ENCODE peak calls at places on chromosome 12, in six cellular contexts. U, E, G, L, Z and O are unnamed samples.

GRCh38 chr12:46942579-46942978 is 116.8 kb upstream of the SLC38A4 start:
- DNase-seq in L (no peak), E (no peak), G (no peak), Z (no peak), U (peak), O (no peak)

GRCh38 chr12:25591132-25591531 is 38.0 kb upstream of the LMNTD1 start:
- DNase-seq in L (no peak), G (no peak), E (no peak), Z (no peak), U (no peak), O (no peak)

GRCh38 chr12:132478845-132479244 is 11.1 kb upstream of the FBRSL1 start:
- DNase-seq in E (no peak), G (no peak), U (no peak), Z (no peak), L (no peak), O (no peak)

GRCh38 chr12:81518638-81519037 is 240.5 kb downstream of the PPFIA2 start:
- DNase-seq in U (no peak), G (no peak), Z (no peak), L (no peak), E (no peak), O (no peak)

GRCh38 chr12:72011374-72011773 is 72.7 kb downstream of the TPH2 start:
- DNase-seq in G (no peak), Z (no peak), U (no peak), L (no peak), E (no peak), O (no peak)

GRCh38 chr12:108172033-108172432 is 42.9 kb downstream of the WSCD2 start:
- DNase-seq in L (no peak), G (no peak), E (no peak), Z (no peak), U (no peak), O (no peak)

GRCh38 chr12:121011820-121012219 is 4.5 kb downstream of the C12orf43 start:
- DNase-seq in G (no peak), L (no peak), E (no peak), U (no peak), Z (no peak), O (no peak)

GRCh38 chr12:52655720-52656124 is 3.7 kb upstream of the KRT2 start:
- DNase-seq in U (no peak), Z (no peak), L (no peak), E (no peak), G (no peak), O (no peak)

GRCh38 chr12:608921-609320 is 54.3 kb downstream of the NINJ2 start:
- DNase-seq in L (no peak), Z (peak), U (no peak), E (no peak), G (no peak), O (no peak)